ENCODE peak calls at places on chromosomes 6 and 20, in seven cellular contexts. H, A, Z, P, T, S and B are unnamed samples.

GRCh38 chr6:84242265-84242664 is 14.8 kb upstream of the CEP162 start:
- DNase-seq in H (no peak), A (no peak), Z (no peak), P (no peak), T (no peak), S (no peak), B (no peak)

GRCh38 chr6:54440549-54440948 is 132.3 kb downstream of the TINAG start:
- DNase-seq in H (no peak), A (no peak), Z (no peak), P (no peak), T (no peak), S (no peak), B (no peak)

GRCh38 chr20:59948828-59949720 is 8.9 kb downstream of the FAM217B start:
- DNase-seq in H (no peak), A (no peak), Z (peak), P (peak), T (no peak), S (peak), B (peak)

GRCh38 chr6:125749112-125749863 is at the start of gene HEY2:
- DNase-seq in H (peak), A (peak), Z (peak), P (peak), T (no peak), S (peak), B (peak)

GRCh38 chr6:14711056-14711703 is 534.7 kb upstream of the JARID2 start:
- DNase-seq in H (peak), A (no peak), Z (peak), P (peak), T (no peak), S (peak), B (peak)

GRCh38 chr6:38773338-38773737 is 58.2 kb downstream of the DNAH8 start:
- DNase-seq in H (peak), A (no peak), Z (peak), P (no peak), T (no peak), S (peak), B (no peak)

GRCh38 chr6:5962794-5963193 is 43.9 kb downstream of the NRN1 start:
- DNase-seq in H (no peak), A (no peak), Z (no peak), P (no peak), T (no peak), S (no peak), B (no peak)

GRCh38 chr6:128508588-128509296 is 11.7 kb downstream of the PTPRK start:
- DNase-seq in H (no peak), A (no peak), Z (no peak), P (peak), T (no peak), S (peak), B (peak)

GRCh38 chr20:49248301-49248700 is 29.1 kb downstream of the DDX27 start:
- DNase-seq in H (no peak), A (no peak), Z (no peak), P (no peak), T (no peak), S (no peak), B (no peak)

GRCh38 chr6:108748063-108748462 is 100.2 kb upstream of the ARMC2 start:
- DNase-seq in H (no peak), A (no peak), Z (no peak), P (peak), T (no peak), S (peak), B (peak)

GRCh38 chr6:82570083-82570482 is 206.5 kb downstream of the TPBG start:
- DNase-seq in H (no peak), A (no peak), Z (no peak), P (no peak), T (no peak), S (no peak), B (no peak)

GRCh38 chr6:38185752-38186151 is 366.2 kb downstream of the ZFAND3 start:
- DNase-seq in H (no peak), A (no peak), Z (no peak), P (no peak), T (no peak), S (no peak), B (no peak)

GRCh38 chr6:111686249-111686997 is 80.7 kb upstream of the TRAF3IP2 start:
- DNase-seq in H (no peak), A (peak), Z (peak), P (no peak), T (no peak), S (no peak), B (no peak)

GRCh38 chr20:47949230-47949629 is 163.9 kb upstream of the SULF2 start:
- DNase-seq in H (no peak), A (no peak), Z (no peak), P (no peak), T (no peak), S (peak), B (no peak)

GRCh38 chr6:132512638-132513632 is at the start of gene STX7:
- DNase-seq in H (peak), A (peak), Z (peak), P (peak), T (peak), S (peak), B (peak)

GRCh38 chr20:47818466-47818865 is 33.2 kb upstream of the SULF2 start:
- DNase-seq in H (no peak), A (no peak), Z (no peak), P (no peak), T (no peak), S (no peak), B (no peak)

GRCh38 chr6:33748851-33749250 is 2.1 kb upstream of the IP6K3 start:
- DNase-seq in H (no peak), A (no peak), Z (no peak), P (no peak), T (no peak), S (no peak), B (no peak)

GRCh38 chr6:79225718-79226117 is 8.8 kb downstream of the HMGN3 start:
- DNase-seq in H (no peak), A (no peak), Z (no peak), P (peak), T (no peak), S (peak), B (peak)

GRCh38 chr20:24470031-24470781 is 777 bp downstream of the SYNDIG1 start:
- DNase-seq in H (peak), A (peak), Z (peak), P (no peak), T (no peak), S (no peak), B (no peak)

GRCh38 chr6:156949376-156949775 is 172.2 kb downstream of the ARID1B start:
- DNase-seq in H (no peak), A (no peak), Z (peak), P (peak), T (no peak), S (peak), B (peak)

GRCh38 chr6:93017213-93017612 is 402.1 kb downstream of the EPHA7 start:
- DNase-seq in H (peak), A (no peak), Z (peak), P (no peak), T (no peak), S (no peak), B (peak)

GRCh38 chr20:54184920-54185626 is 11.3 kb upstream of the CYP24A1 start:
- DNase-seq in H (no peak), A (no peak), Z (no peak), P (no peak), T (no peak), S (no peak), B (no peak)

GRCh38 chr6:215335-216034 is 76.8 kb upstream of the DUSP22 start:
- DNase-seq in H (no peak), A (no peak), Z (no peak), P (peak), T (no peak), S (no peak), B (no peak)

GRCh38 chr6:12748815-12749521 is 32.4 kb downstream of the PHACTR1 start:
- DNase-seq in H (peak), A (peak), Z (no peak), P (no peak), T (peak), S (no peak), B (no peak)

GRCh38 chr6:167937948-167938911 is 59.2 kb upstream of the KIF25 start:
- DNase-seq in H (peak), A (no peak), Z (peak), P (no peak), T (peak), S (peak), B (no peak)

GRCh38 chr6:134446901-134447300 is 129.0 kb upstream of the SGK1 start:
- DNase-seq in H (no peak), A (no peak), Z (no peak), P (peak), T (no peak), S (no peak), B (no peak)

GRCh38 chr6:155791891-155792290 is 336.3 kb upstream of the NOX3 start:
- DNase-seq in H (no peak), A (no peak), Z (no peak), P (no peak), T (no peak), S (no peak), B (no peak)

GRCh38 chr20:10309326-10309725 is 90.7 kb downstream of the SNAP25 start:
- DNase-seq in H (no peak), A (no peak), Z (no peak), P (peak), T (no peak), S (no peak), B (peak)

GRCh38 chr6:29531668-29532067 is 27.9 kb downstream of the UBD start:
- DNase-seq in H (no peak), A (no peak), Z (no peak), P (no peak), T (no peak), S (peak), B (no peak)

GRCh38 chr6:163750436-163751031 is 336.0 kb downstream of the QKI start:
- DNase-seq in H (no peak), A (no peak), Z (no peak), P (no peak), T (no peak), S (no peak), B (no peak)

GRCh38 chr20:17882834-17883591 is 85.6 kb downstream of the SNX5 start:
- DNase-seq in H (no peak), A (no peak), Z (no peak), P (no peak), T (no peak), S (no peak), B (no peak)

GRCh38 chr6:47349931-47350330 is 40.2 kb upstream of the TNFRSF21 start:
- DNase-seq in H (no peak), A (no peak), Z (no peak), P (no peak), T (no peak), S (no peak), B (no peak)

GRCh38 chr6:38432479-38432878 is 207.2 kb downstream of the BTBD9 start:
- DNase-seq in H (no peak), A (no peak), Z (peak), P (peak), T (no peak), S (peak), B (no peak)

GRCh38 chr6:142728367-142728766 is 216.6 kb downstream of the HIVEP2 start:
- DNase-seq in H (no peak), A (no peak), Z (no peak), P (no peak), T (no peak), S (peak), B (no peak)

GRCh38 chr6:131740161-131740560 is 29.3 kb upstream of the CTAGE9 start:
- DNase-seq in H (no peak), A (no peak), Z (no peak), P (peak), T (no peak), S (no peak), B (no peak)

DNA sequence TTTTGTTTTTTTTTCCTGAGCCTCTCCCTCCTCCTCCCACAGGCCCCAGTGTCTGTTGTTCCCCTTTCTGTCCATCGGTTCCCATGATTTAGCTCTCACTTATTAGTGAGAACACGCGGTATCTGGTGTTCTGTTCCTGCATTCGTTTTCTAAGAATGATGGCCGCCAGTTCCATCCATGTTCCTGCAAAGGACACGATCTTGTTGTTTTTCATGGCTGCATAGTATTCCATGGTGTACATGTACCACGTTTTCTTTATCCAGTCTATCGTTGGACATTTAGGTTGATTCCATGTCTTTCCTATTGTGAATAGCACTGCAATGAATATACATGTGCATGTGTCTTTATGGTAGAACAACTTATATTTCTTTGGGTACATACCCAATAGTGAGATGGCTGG is 105.6 kb upstream of the NUP153 start:
- DNase-seq in H (no peak), A (no peak), Z (no peak), P (no peak), T (no peak), S (no peak), B (no peak)
- H2BK120ac ChIP-seq in H (no peak), A (no peak), Z (no peak), P (no peak), T (no peak), S (no peak), B (no peak)

DNA sequence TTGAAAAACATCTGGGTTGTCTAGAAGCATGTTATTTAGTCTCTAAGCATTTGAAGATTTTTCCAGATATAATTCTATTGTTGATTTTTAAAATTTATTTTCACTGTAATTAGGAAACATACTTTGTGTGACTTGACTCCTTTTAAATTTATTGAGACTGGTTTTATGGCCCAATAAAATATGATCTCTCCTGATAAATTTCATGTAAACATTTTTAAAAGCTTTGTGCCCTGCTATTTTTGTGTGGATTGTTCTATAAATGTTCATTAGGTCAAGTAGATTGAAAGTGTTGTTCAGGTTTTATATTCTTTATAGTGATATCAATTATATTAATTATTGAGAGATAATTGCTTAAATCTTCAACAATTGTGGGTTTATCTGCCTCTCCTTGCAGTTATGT is 105.4 kb downstream of the RFX6 start:
- DNase-seq in H (no peak), A (no peak), Z (no peak), P (no peak), T (no peak), S (no peak), B (no peak)
- H3K18ac ChIP-seq in H (no peak), A (no peak), Z (no peak), P (no peak), T (no peak), S (no peak), B (no peak)

GRCh38 chr20:51565741-51566140 is 23.2 kb upstream of the NFATC2 start:
- DNase-seq in H (no peak), A (no peak), Z (no peak), P (peak), T (no peak), S (no peak), B (no peak)

GRCh38 chr20:51563597-51564332 is 21.2 kb upstream of the NFATC2 start:
- DNase-seq in H (peak), A (no peak), Z (peak), P (peak), T (no peak), S (peak), B (peak)

GRCh38 chr20:51566594-51566993 is 24.1 kb upstream of the NFATC2 start:
- DNase-seq in H (no peak), A (no peak), Z (no peak), P (no peak), T (no peak), S (no peak), B (no peak)

GRCh38 chr20:51563141-51563596 is 20.6 kb upstream of the NFATC2 start:
- DNase-seq in H (no peak), A (no peak), Z (no peak), P (no peak), T (no peak), S (no peak), B (no peak)

GRCh38 chr20:51565298-51565697 is 22.8 kb upstream of the NFATC2 start:
- DNase-seq in H (no peak), A (no peak), Z (no peak), P (no peak), T (no peak), S (no peak), B (no peak)
- H2BK120ac ChIP-seq in H (no peak), A (no peak), Z (no peak), P (no peak), T (no peak), S (no peak), B (no peak)

GRCh38 chr20:53130819-53131218 is 158.7 kb downstream of the TSHZ2 start:
- DNase-seq in H (no peak), A (no peak), Z (no peak), P (no peak), T (no peak), S (no peak), B (no peak)
- H3K18ac ChIP-seq in H (no peak), A (no peak), Z (no peak), P (no peak), T (no peak), S (no peak), B (no peak)

DNA sequence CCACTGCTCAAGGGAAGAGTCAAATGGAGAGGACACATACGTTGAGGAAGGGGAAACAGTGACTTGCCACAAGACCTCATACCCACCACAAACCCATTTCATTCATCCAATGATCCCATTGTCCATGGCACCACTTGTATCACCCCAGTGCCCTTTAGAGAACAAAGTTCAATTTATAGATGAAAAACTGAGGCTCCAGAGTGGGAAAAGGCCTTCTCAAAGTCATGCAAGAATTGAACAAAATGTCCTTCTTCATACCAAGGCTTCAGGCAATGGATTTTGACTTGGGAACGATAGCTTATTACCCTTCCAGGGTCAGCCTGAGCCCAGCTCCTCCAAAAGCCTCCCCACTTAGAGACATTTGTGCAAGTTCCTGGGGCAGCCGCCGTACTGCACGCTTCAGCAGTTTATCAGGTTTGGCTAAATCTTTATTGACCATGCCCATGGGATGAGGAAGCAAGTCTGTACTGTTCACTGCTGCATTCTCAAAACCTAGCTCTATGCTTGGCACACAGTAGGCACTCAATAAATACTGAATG is 47.3 kb upstream of the MRPS10 start:
- DNase-seq in H (no peak), A (no peak), Z (no peak), P (no peak), T (no peak), S (no peak), B (no peak)
- H2BK120ac ChIP-seq in H (no peak), A (no peak), Z (no peak), P (no peak), T (no peak), S (no peak), B (no peak)

DNA sequence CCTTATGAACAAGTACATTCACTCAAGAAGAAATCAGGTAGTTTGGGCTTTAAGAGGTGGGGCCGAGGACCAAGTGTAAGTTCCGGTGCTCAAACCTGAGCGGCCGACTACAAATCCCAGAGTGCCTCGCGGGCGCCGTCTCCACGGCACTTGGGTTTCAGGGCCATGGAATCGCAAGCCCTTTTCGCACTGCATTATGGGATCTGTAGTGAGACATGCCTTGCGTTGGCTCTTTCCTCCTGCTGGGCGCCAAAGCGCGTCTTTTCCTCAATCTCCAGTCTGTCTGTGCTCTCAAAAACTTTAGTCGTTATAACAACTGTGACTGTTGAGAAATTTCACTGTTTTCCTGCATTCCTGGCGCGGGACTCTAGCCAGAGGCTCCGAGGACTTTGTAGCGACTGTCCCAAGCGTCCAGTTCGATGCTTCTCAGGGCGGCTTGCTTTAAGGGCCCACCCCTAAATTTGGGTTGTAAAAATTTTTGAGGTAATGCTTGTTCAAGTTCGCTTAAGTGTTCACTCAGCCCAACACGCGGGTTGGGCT is 408 bp upstream of the FBXO9 start:
- DNase-seq in H (peak), A (peak), Z (peak), P (peak), T (peak), S (peak), B (peak)
- H3K18ac ChIP-seq in H (no peak), A (no peak), Z (peak), P (peak), T (peak), S (no peak), B (peak)

DNA sequence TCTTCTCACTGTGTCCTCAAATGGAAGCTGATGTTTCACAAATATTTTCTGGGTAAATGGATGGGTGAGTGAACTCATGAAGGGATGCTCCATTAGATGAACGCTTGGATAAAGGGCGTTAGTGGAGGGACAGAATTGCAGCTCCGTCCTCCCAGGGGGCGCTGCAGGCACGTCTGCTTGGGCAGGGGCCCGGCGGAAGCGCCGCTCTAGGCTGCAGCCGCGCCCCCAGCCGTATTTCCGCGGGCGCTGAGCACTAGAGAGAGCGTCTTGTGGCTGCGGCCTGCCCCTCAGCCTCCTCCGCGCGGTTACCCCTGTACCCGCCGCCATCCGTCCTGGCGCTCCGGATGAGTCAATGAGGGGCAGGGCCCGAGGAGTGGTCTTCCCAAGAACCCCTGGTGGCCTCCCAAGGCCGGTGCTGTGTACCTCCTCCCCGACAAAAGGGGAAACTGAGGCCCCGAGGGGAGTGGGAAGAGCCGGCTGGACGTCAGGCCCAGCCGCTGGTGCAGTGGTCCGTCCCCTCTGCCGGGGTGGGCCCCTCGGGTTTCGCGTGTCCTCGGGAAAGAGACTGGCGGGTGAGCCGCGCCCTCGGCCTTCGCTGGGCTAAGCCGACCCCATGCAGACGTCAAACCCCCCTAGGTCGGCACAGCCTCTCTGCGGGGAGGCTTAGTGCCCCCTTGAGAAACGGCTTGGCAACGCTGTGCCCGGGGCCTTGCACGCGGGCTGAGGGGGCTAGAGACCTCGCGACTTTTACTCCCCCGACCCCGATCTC is 11.5 kb upstream of the SNHG17 start:
- DNase-seq in H (peak), A (peak), Z (peak), P (peak), T (peak), S (peak), B (peak)
- H2BK120ac ChIP-seq in H (no peak), A (peak), Z (no peak), P (peak), T (no peak), S (peak), B (no peak)